ENCODE peak calls at places on chromosome 19, in six cellular contexts. One of them, this sample, is unnamed.

GRCh38 chr19:46718934-46719551 is 2.1 kb upstream of the PRKD2 start:
- DNase-seq in left ventricle myocardium inferior: no peak
- DNase-seq in cardiac muscle cell: no peak
- DNase-seq in spleen: peak; percentile 89
- DNase-seq in AG09309: no peak
- DNase-seq in heart left ventricle: no peak
- DNase-seq in this sample: no peak

GRCh38 chr19:50803633-50804419 is 13.6 kb downstream of the ACP4 start:
- DNase-seq in left ventricle myocardium inferior: no peak
- DNase-seq in cardiac muscle cell: peak; percentile 21
- DNase-seq in spleen: no peak
- DNase-seq in AG09309: no peak
- DNase-seq in heart left ventricle: no peak
- DNase-seq in this sample: peak; percentile 9

GRCh38 chr19:377801-378581 is 31.0 kb downstream of the C2CD4C start:
- DNase-seq in left ventricle myocardium inferior: no peak
- DNase-seq in cardiac muscle cell: no peak
- DNase-seq in spleen: peak; percentile 52
- DNase-seq in AG09309: no peak
- DNase-seq in heart left ventricle: no peak
- DNase-seq in this sample: no peak

GRCh38 chr19:15154002-15154612 is 46.7 kb downstream of the NOTCH3 start:
- DNase-seq in left ventricle myocardium inferior: no peak
- DNase-seq in cardiac muscle cell: peak; percentile 62
- DNase-seq in spleen: no peak
- DNase-seq in AG09309: no peak
- DNase-seq in heart left ventricle: no peak
- DNase-seq in this sample: peak; percentile 59

GRCh38 chr19:33767898-33768413 is 28.7 kb upstream of the KCTD15 start:
- DNase-seq in left ventricle myocardium inferior: no peak
- DNase-seq in cardiac muscle cell: peak; percentile 33
- DNase-seq in spleen: no peak
- DNase-seq in AG09309: no peak
- DNase-seq in heart left ventricle: no peak
- DNase-seq in this sample: peak; percentile 10

GRCh38 chr19:33217881-33218280 is 7.8 kb downstream of the SLC7A10 start:
- DNase-seq in left ventricle myocardium inferior: no peak
- DNase-seq in cardiac muscle cell: no peak
- DNase-seq in spleen: no peak
- DNase-seq in AG09309: no peak
- DNase-seq in heart left ventricle: no peak
- DNase-seq in this sample: no peak

GRCh38 chr19:40133491-40133890 is 42.7 kb upstream of the ZNF780A start:
- DNase-seq in left ventricle myocardium inferior: no peak
- DNase-seq in cardiac muscle cell: no peak
- DNase-seq in spleen: no peak
- DNase-seq in AG09309: no peak
- DNase-seq in heart left ventricle: no peak
- DNase-seq in this sample: no peak

GRCh38 chr19:50534478-50534877 is 20.8 kb upstream of the ASPDH start:
- DNase-seq in left ventricle myocardium inferior: no peak
- DNase-seq in cardiac muscle cell: no peak
- DNase-seq in spleen: no peak
- DNase-seq in AG09309: no peak
- DNase-seq in heart left ventricle: no peak
- DNase-seq in this sample: no peak

GRCh38 chr19:55156202-55157063 is 1.1 kb downstream of the TNNI3 start:
- DNase-seq in left ventricle myocardium inferior: peak; percentile 63
- DNase-seq in cardiac muscle cell: peak; percentile 43
- DNase-seq in spleen: no peak
- DNase-seq in AG09309: no peak
- DNase-seq in heart left ventricle: peak; percentile 73
- DNase-seq in this sample: peak; percentile 55

GRCh38 chr19:40255619-40256166 is 29.2 kb upstream of the CCNP start:
- DNase-seq in left ventricle myocardium inferior: peak; percentile 1
- DNase-seq in cardiac muscle cell: no peak
- DNase-seq in spleen: no peak
- DNase-seq in AG09309: no peak
- DNase-seq in heart left ventricle: no peak
- DNase-seq in this sample: no peak

GRCh38 chr19:13887039-13887438 is 10.1 kb downstream of the NANOS3 start:
- DNase-seq in left ventricle myocardium inferior: no peak
- DNase-seq in cardiac muscle cell: no peak
- DNase-seq in spleen: no peak
- DNase-seq in AG09309: no peak
- DNase-seq in heart left ventricle: no peak
- DNase-seq in this sample: no peak

GRCh38 chr19:49361438-49362047 is 673 bp downstream of the TEAD2 start:
- DNase-seq in left ventricle myocardium inferior: peak; percentile 85
- DNase-seq in cardiac muscle cell: peak; percentile 91
- DNase-seq in spleen: peak; percentile 86
- DNase-seq in AG09309: peak; percentile 16
- DNase-seq in heart left ventricle: peak; percentile 89
- DNase-seq in this sample: peak; percentile 81

GRCh38 chr19:42023121-42023942 is 29.3 kb upstream of the ATP1A3 start:
- DNase-seq in left ventricle myocardium inferior: no peak
- DNase-seq in cardiac muscle cell: peak; percentile 30
- DNase-seq in spleen: no peak
- DNase-seq in AG09309: no peak
- DNase-seq in heart left ventricle: no peak
- DNase-seq in this sample: no peak
- TF ChIP-seq CTCF in left ventricle myocardium inferior: no peak
- TF ChIP-seq CTCF in cardiac muscle cell: peak; percentile 49
- TF ChIP-seq CTCF in spleen: no peak
- TF ChIP-seq CTCF in AG09309: peak; percentile 45
- TF ChIP-seq CTCF in heart left ventricle: no peak
- TF ChIP-seq CTCF in this sample: no peak

GRCh38 chr19:7899751-7900352 is 3.8 kb upstream of the MAP2K7 start:
- DNase-seq in left ventricle myocardium inferior: no peak
- DNase-seq in cardiac muscle cell: no peak
- DNase-seq in spleen: no peak
- DNase-seq in AG09309: no peak
- DNase-seq in heart left ventricle: no peak
- DNase-seq in this sample: no peak
- H3K4me3 ChIP-seq in left ventricle myocardium inferior: no peak overlapping the region
- H3K4me3 ChIP-seq in cardiac muscle cell: no peak overlapping the region
- H3K4me3 ChIP-seq in spleen: no peak overlapping the region
- H3K4me3 ChIP-seq in AG09309: no peak overlapping the region
- H3K4me3 ChIP-seq in heart left ventricle: no peak overlapping the region
- H3K4me3 ChIP-seq in this sample: no peak overlapping the region

GRCh38 chr19:42311612-42312160 is 1.4 kb upstream of the TMEM145 start:
- DNase-seq in left ventricle myocardium inferior: no peak
- DNase-seq in cardiac muscle cell: no peak
- DNase-seq in spleen: no peak
- DNase-seq in AG09309: no peak
- DNase-seq in heart left ventricle: no peak
- DNase-seq in this sample: no peak
- TF ChIP-seq CTCF in left ventricle myocardium inferior: no peak
- TF ChIP-seq CTCF in cardiac muscle cell: no peak
- TF ChIP-seq CTCF in spleen: no peak
- TF ChIP-seq CTCF in AG09309: no peak
- TF ChIP-seq CTCF in heart left ventricle: no peak
- TF ChIP-seq CTCF in this sample: no peak

GRCh38 chr19:31118292-31118925 is 230.8 kb downstream of the TSHZ3 start:
- DNase-seq in left ventricle myocardium inferior: peak; percentile 17
- DNase-seq in cardiac muscle cell: no peak
- DNase-seq in spleen: no peak
- DNase-seq in AG09309: no peak
- DNase-seq in heart left ventricle: no peak
- DNase-seq in this sample: no peak

GRCh38 chr19:31118926-31119325 is 230.3 kb downstream of the TSHZ3 start:
- DNase-seq in left ventricle myocardium inferior: no peak
- DNase-seq in cardiac muscle cell: no peak
- DNase-seq in spleen: no peak
- DNase-seq in AG09309: no peak
- DNase-seq in heart left ventricle: no peak
- DNase-seq in this sample: no peak

GRCh38 chr19:31120952-31121351 is 228.3 kb downstream of the TSHZ3 start:
- DNase-seq in left ventricle myocardium inferior: no peak
- DNase-seq in cardiac muscle cell: no peak
- DNase-seq in spleen: no peak
- DNase-seq in AG09309: no peak
- DNase-seq in heart left ventricle: no peak
- DNase-seq in this sample: no peak

GRCh38 chr19:31121501-31121900 is 227.7 kb downstream of the TSHZ3 start:
- DNase-seq in left ventricle myocardium inferior: no peak
- DNase-seq in cardiac muscle cell: no peak
- DNase-seq in spleen: no peak
- DNase-seq in AG09309: no peak
- DNase-seq in heart left ventricle: no peak
- DNase-seq in this sample: no peak

GRCh38 chr19:31119951-31120690 is 229.1 kb downstream of the TSHZ3 start:
- DNase-seq in left ventricle myocardium inferior: no peak
- DNase-seq in cardiac muscle cell: no peak
- DNase-seq in spleen: no peak
- DNase-seq in AG09309: no peak
- DNase-seq in heart left ventricle: no peak
- DNase-seq in this sample: peak; percentile 56
- H3K4me3 ChIP-seq in left ventricle myocardium inferior: no peak overlapping the region
- H3K4me3 ChIP-seq in cardiac muscle cell: no peak overlapping the region
- H3K4me3 ChIP-seq in spleen: no peak overlapping the region
- H3K4me3 ChIP-seq in AG09309: no peak overlapping the region
- H3K4me3 ChIP-seq in heart left ventricle: no peak overlapping the region
- H3K4me3 ChIP-seq in this sample: no peak overlapping the region

DNA sequence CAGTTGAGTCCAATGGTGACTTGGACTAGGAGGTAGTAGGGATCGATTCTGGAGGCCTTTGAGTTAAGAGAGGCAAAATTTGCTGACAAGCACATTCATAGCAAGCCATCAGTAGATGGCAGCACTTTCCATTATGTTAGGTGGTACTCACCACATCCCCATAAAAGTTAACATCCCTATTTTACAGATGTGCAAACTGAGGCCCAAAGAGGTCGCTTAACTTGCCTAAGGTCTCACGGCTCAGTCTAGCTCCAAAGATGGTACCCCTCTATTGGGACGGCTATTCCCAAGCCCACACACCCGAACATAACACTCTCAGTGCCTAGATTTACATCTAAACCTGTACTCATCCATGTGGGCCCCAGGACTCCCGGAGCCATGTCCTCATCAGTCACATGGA is 21.5 kb upstream of the FOSB start:
- DNase-seq in left ventricle myocardium inferior: no peak
- DNase-seq in cardiac muscle cell: peak; percentile 62
- DNase-seq in spleen: no peak
- DNase-seq in AG09309: no peak
- DNase-seq in heart left ventricle: no peak
- DNase-seq in this sample: peak; percentile 56
- TF ChIP-seq CTCF in left ventricle myocardium inferior: peak; percentile 19
- TF ChIP-seq CTCF in cardiac muscle cell: peak; percentile 48
- TF ChIP-seq CTCF in spleen: peak; percentile 41
- TF ChIP-seq CTCF in AG09309: peak; percentile 34
- TF ChIP-seq CTCF in heart left ventricle: peak; percentile 19
- TF ChIP-seq CTCF in this sample: peak; percentile 23

GRCh38 chr19:1748115-1748702 is 5.1 kb upstream of the ONECUT3 start:
- DNase-seq in left ventricle myocardium inferior: no peak
- DNase-seq in cardiac muscle cell: no peak
- DNase-seq in spleen: peak; percentile 81
- DNase-seq in AG09309: no peak
- DNase-seq in heart left ventricle: no peak
- DNase-seq in this sample: no peak

GRCh38 chr19:1750343-1751021 is 2.8 kb upstream of the ONECUT3 start:
- DNase-seq in left ventricle myocardium inferior: no peak
- DNase-seq in cardiac muscle cell: no peak
- DNase-seq in spleen: no peak
- DNase-seq in AG09309: no peak
- DNase-seq in heart left ventricle: no peak
- DNase-seq in this sample: no peak

GRCh38 chr19:1748703-1749341 is 4.5 kb upstream of the ONECUT3 start:
- DNase-seq in left ventricle myocardium inferior: no peak
- DNase-seq in cardiac muscle cell: no peak
- DNase-seq in spleen: no peak
- DNase-seq in AG09309: no peak
- DNase-seq in heart left ventricle: no peak
- DNase-seq in this sample: no peak

GRCh38 chr19:1751367-1752008 is 1.8 kb upstream of the ONECUT3 start:
- DNase-seq in left ventricle myocardium inferior: no peak
- DNase-seq in cardiac muscle cell: no peak
- DNase-seq in spleen: no peak
- DNase-seq in AG09309: no peak
- DNase-seq in heart left ventricle: no peak
- DNase-seq in this sample: no peak

DNA sequence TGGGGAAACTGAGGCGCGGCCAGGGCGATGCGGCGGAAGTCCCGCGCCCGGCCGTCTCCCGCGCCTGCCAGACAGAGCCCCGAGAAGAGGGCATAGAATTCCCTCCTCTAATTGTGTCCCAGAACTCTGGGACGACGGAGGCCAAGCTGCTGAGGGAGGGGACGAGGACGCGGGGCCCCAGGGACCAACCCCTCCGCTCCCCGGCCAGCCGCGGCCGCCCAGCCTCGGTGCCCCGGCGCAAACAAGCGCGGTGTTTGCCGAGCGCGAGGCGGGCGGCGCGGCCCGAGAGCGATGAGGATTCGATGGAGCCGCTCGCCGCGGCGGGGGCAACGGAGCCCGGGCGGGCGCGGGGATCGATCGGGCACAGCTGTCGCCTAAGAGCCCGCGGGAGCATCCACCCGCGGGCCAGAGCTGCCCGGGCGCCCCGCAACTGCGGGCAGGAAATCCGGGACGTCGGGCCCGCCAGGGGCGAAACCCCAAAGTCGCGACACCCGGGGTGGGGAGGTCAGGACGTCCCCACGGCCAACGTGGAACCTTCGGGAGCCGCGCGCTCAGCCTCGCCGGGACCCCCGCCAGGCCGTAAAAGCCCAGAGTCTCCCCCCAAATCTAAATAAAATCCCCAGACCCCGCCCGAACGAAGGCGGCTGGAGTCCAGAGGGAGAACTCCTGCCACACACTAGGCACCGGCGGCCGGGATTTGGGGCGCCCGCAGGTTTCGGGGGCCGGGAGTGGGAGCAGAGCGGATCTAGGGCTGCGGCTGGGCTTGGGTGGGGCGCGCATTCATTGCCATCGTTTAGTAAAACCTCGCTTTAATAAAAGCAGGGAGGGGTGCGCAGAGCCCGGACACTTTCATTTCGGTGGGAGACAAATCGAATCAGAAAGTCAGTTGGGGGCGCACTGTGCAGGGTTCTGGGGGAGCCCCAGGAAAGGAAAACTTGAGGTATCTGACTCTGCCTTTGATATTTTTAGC is 3.6 kb upstream of the ONECUT3 start:
- DNase-seq in left ventricle myocardium inferior: no peak
- DNase-seq in cardiac muscle cell: no peak
- DNase-seq in spleen: no peak
- DNase-seq in AG09309: no peak
- DNase-seq in heart left ventricle: no peak
- DNase-seq in this sample: no peak
- H3K4me3 ChIP-seq in left ventricle myocardium inferior: peak overlapping the region; percentile 39
- H3K4me3 ChIP-seq in cardiac muscle cell: no peak overlapping the region
- H3K4me3 ChIP-seq in spleen: no peak overlapping the region
- H3K4me3 ChIP-seq in AG09309: no peak overlapping the region
- H3K4me3 ChIP-seq in heart left ventricle: peak overlapping the region; percentile 6
- H3K4me3 ChIP-seq in this sample: no peak overlapping the region